ENCODE peak calls at places on chromosomes 4 and X, in seven cellular contexts. One of them, this sample, is unnamed.

GRCh38 chr4:122783301-122784215 is 43.1 kb upstream of the FGF2 start:
- DNase-seq in K562: no peak
- DNase-seq in IMR-90: peak
- DNase-seq in GM12878: no peak
- DNase-seq in HCT116: peak
- DNase-seq in H1: peak
- DNase-seq in HepG2: peak
- DNase-seq in this sample: peak

GRCh38 chrX:11437642-11438379 is 144.6 kb downstream of the AMELX start:
- DNase-seq in GM12878: no peak
- DNase-seq in HCT116: no peak
- DNase-seq in K562: peak
- DNase-seq in H1: no peak
- DNase-seq in IMR-90: peak
- DNase-seq in HepG2: peak
- DNase-seq in this sample: no peak

GRCh38 chr4:184684491-184685189 is 35.1 kb downstream of the PRIMPOL start:
- DNase-seq in HCT116: no peak
- DNase-seq in H1: no peak
- DNase-seq in HepG2: no peak
- DNase-seq in IMR-90: peak
- DNase-seq in GM12878: no peak
- DNase-seq in K562: peak
- DNase-seq in this sample: no peak

GRCh38 chr4:7324651-7325121 is 110.0 kb downstream of the PSAPL1 start:
- DNase-seq in IMR-90: no peak
- DNase-seq in HCT116: no peak
- DNase-seq in GM12878: no peak
- DNase-seq in H1: no peak
- DNase-seq in HepG2: no peak
- DNase-seq in K562: no peak
- DNase-seq in this sample: no peak

GRCh38 chrX:155434906-155435743 is 23.3 kb downstream of the F8A3 start:
- DNase-seq in K562: peak
- DNase-seq in HepG2: no peak
- DNase-seq in HCT116: no peak
- DNase-seq in IMR-90: no peak
- DNase-seq in GM12878: no peak
- DNase-seq in H1: no peak
- DNase-seq in this sample: no peak

GRCh38 chr4:23654791-23655190 is 235.1 kb downstream of the PPARGC1A start:
- DNase-seq in H1: no peak
- DNase-seq in K562: no peak
- DNase-seq in IMR-90: no peak
- DNase-seq in HepG2: no peak
- DNase-seq in GM12878: no peak
- DNase-seq in HCT116: no peak
- DNase-seq in this sample: no peak

GRCh38 chr4:45079616-45080015 is 353.3 kb upstream of the GNPDA2 start:
- DNase-seq in HepG2: no peak
- DNase-seq in K562: no peak
- DNase-seq in H1: no peak
- DNase-seq in GM12878: no peak
- DNase-seq in IMR-90: no peak
- DNase-seq in HCT116: no peak
- DNase-seq in this sample: no peak

GRCh38 chr4:28073860-28074555 is 1213.4 kb downstream of the STIM2 start:
- DNase-seq in IMR-90: no peak
- DNase-seq in GM12878: no peak
- DNase-seq in HepG2: peak
- DNase-seq in K562: no peak
- DNase-seq in HCT116: peak
- DNase-seq in H1: peak
- DNase-seq in this sample: peak

GRCh38 chr4:153465922-153466636 is at the start of gene TMEM131L:
- DNase-seq in IMR-90: peak
- DNase-seq in HCT116: peak
- DNase-seq in HepG2: peak
- DNase-seq in GM12878: no peak
- DNase-seq in H1: peak
- DNase-seq in K562: peak
- DNase-seq in this sample: peak

GRCh38 chr4:152348670-152349069 is 187.2 kb downstream of the FBXW7 start:
- DNase-seq in HepG2: no peak
- DNase-seq in HCT116: no peak
- DNase-seq in H1: no peak
- DNase-seq in IMR-90: no peak
- DNase-seq in K562: no peak
- DNase-seq in GM12878: no peak
- DNase-seq in this sample: no peak

GRCh38 chr4:99383833-99384392 is 31.4 kb upstream of the ADH1C start:
- DNase-seq in K562: no peak
- DNase-seq in IMR-90: peak
- DNase-seq in GM12878: no peak
- DNase-seq in H1: no peak
- DNase-seq in HCT116: no peak
- DNase-seq in HepG2: no peak
- DNase-seq in this sample: no peak

GRCh38 chr4:153645183-153645582 is 38.9 kb upstream of the TLR2 start:
- DNase-seq in IMR-90: no peak
- DNase-seq in HepG2: no peak
- DNase-seq in H1: no peak
- DNase-seq in HCT116: no peak
- DNase-seq in GM12878: no peak
- DNase-seq in K562: peak
- DNase-seq in this sample: no peak

GRCh38 chrX:45710081-45710801 is 509.6 kb upstream of the DIPK2B start:
- DNase-seq in HCT116: peak
- DNase-seq in GM12878: peak
- DNase-seq in HepG2: no peak
- DNase-seq in IMR-90: peak
- DNase-seq in K562: no peak
- DNase-seq in H1: no peak
- DNase-seq in this sample: peak

GRCh38 chrX:39874202-39874816 is 223.4 kb downstream of the BCOR start:
- DNase-seq in GM12878: peak
- DNase-seq in HCT116: no peak
- DNase-seq in K562: no peak
- DNase-seq in IMR-90: peak
- DNase-seq in H1: no peak
- DNase-seq in HepG2: no peak
- DNase-seq in this sample: no peak

GRCh38 chrX:115560978-115561604 is at the start of gene PLS3:
- DNase-seq in H1: peak
- DNase-seq in HCT116: peak
- DNase-seq in K562: no peak
- DNase-seq in GM12878: no peak
- DNase-seq in IMR-90: peak
- DNase-seq in HepG2: peak
- DNase-seq in this sample: peak

DNA sequence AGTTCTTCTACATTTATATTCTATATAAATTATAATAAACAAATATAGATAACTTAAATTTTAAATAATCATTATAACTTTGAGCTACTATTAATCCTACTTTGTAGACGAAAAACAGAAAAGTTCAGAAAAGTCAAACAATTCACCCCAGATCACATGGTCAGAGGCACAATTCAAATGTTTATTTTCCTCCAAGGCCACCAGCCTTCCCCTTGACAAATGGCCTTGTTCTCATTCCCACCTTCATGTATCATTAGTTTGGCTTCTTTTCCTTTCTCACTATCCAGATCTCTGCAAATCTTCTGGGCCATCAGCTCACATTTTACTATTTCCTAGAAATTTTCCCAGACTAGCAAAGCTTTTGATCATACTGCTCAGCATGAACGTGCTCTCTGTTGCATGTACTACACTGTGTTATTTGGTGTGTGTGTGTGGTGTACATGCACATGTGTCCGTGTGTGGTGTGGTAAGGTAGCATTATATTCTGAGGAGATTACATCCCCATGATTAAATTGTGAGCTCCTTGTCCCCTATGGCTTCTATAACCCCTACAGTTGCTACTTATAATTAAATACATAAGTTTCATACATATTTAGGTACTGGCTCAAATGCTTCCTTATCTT is 61.5 kb downstream of the ADGRA3 start:
- DNase-seq in HepG2: peak
- DNase-seq in GM12878: no peak
- DNase-seq in H1: no peak
- DNase-seq in HCT116: no peak
- DNase-seq in K562: no peak
- DNase-seq in IMR-90: no peak
- DNase-seq in this sample: no peak
- TF ChIP-seq CEBPB in HepG2: no peak
- TF ChIP-seq CEBPB in GM12878: no peak
- TF ChIP-seq CEBPB in H1: no peak
- TF ChIP-seq CEBPB in HCT116: no peak
- TF ChIP-seq CEBPB in K562: no peak
- TF ChIP-seq CEBPB in IMR-90: no peak
- TF ChIP-seq CEBPB in this sample: no peak

DNA sequence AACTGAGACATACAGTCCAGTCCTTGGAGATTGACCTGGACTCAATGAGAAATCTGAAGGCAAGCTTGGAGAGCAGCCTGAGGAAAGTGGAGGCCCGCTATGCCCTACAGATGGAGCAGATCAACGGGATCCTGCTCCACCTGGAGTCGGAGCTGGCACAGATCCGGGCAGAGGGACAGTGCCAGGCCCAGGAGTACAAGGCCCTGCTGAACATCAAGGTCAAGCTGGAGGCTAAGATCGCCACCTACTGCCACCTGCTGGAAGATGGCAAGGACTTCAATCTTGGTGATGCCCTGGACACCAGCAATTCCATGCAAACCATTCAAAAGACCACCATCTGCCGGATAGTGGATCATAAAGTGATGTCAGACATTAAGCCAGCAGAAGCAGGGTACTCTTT is 20.4 kb upstream of the FRMPD3 start:
- DNase-seq in HCT116: no peak
- DNase-seq in IMR-90: peak
- DNase-seq in GM12878: no peak
- DNase-seq in H1: peak
- DNase-seq in K562: peak
- DNase-seq in HepG2: peak
- DNase-seq in this sample: peak
- TF ChIP-seq CEBPB in HCT116: no peak
- TF ChIP-seq CEBPB in IMR-90: no peak
- TF ChIP-seq CEBPB in GM12878: no peak
- TF ChIP-seq CEBPB in H1: no peak
- TF ChIP-seq CEBPB in K562: no peak
- TF ChIP-seq CEBPB in HepG2: no peak
- TF ChIP-seq CEBPB in this sample: no peak

GRCh38 chr4:102525099-102525498 is 23.9 kb downstream of the NFKB1 start:
- DNase-seq in HCT116: no peak
- DNase-seq in GM12878: no peak
- DNase-seq in HepG2: no peak
- DNase-seq in IMR-90: peak
- DNase-seq in K562: no peak
- DNase-seq in H1: no peak
- DNase-seq in this sample: no peak
- TF ChIP-seq CEBPB in HCT116: no peak
- TF ChIP-seq CEBPB in GM12878: no peak
- TF ChIP-seq CEBPB in HepG2: no peak
- TF ChIP-seq CEBPB in IMR-90: peak
- TF ChIP-seq CEBPB in K562: peak
- TF ChIP-seq CEBPB in H1: no peak
- TF ChIP-seq CEBPB in this sample: no peak

GRCh38 chrX:13897571-13897970 is 80.7 kb upstream of the GPM6B start:
- DNase-seq in H1: no peak
- DNase-seq in IMR-90: no peak
- DNase-seq in K562: no peak
- DNase-seq in HCT116: no peak
- DNase-seq in GM12878: no peak
- DNase-seq in HepG2: no peak
- DNase-seq in this sample: no peak

GRCh38 chrX:13899607-13900006 is 82.7 kb upstream of the GPM6B start:
- DNase-seq in HepG2: no peak
- DNase-seq in K562: no peak
- DNase-seq in GM12878: no peak
- DNase-seq in IMR-90: peak
- DNase-seq in HCT116: no peak
- DNase-seq in H1: no peak
- DNase-seq in this sample: peak

GRCh38 chrX:13900351-13900750 is 83.5 kb upstream of the GPM6B start:
- DNase-seq in HepG2: no peak
- DNase-seq in IMR-90: no peak
- DNase-seq in H1: no peak
- DNase-seq in HCT116: no peak
- DNase-seq in K562: no peak
- DNase-seq in GM12878: no peak
- DNase-seq in this sample: no peak

GRCh38 chrX:13898084-13898483 is 81.2 kb upstream of the GPM6B start:
- DNase-seq in HCT116: no peak
- DNase-seq in K562: peak
- DNase-seq in HepG2: no peak
- DNase-seq in H1: no peak
- DNase-seq in GM12878: peak
- DNase-seq in IMR-90: peak
- DNase-seq in this sample: no peak

GRCh38 chrX:13898603-13899002 is 81.7 kb upstream of the GPM6B start:
- DNase-seq in HCT116: no peak
- DNase-seq in GM12878: no peak
- DNase-seq in K562: no peak
- DNase-seq in IMR-90: peak
- DNase-seq in HepG2: no peak
- DNase-seq in H1: no peak
- DNase-seq in this sample: no peak
- TF ChIP-seq CEBPB in HCT116: no peak
- TF ChIP-seq CEBPB in GM12878: no peak
- TF ChIP-seq CEBPB in K562: no peak
- TF ChIP-seq CEBPB in IMR-90: no peak
- TF ChIP-seq CEBPB in HepG2: no peak
- TF ChIP-seq CEBPB in H1: no peak
- TF ChIP-seq CEBPB in this sample: no peak

GRCh38 chr4:80587861-80588385 is 252.4 kb downstream of the CFAP299 start:
- DNase-seq in H1: no peak
- DNase-seq in HepG2: no peak
- DNase-seq in K562: no peak
- DNase-seq in IMR-90: no peak
- DNase-seq in GM12878: no peak
- DNase-seq in HCT116: no peak
- DNase-seq in this sample: no peak
- TF ChIP-seq CEBPB in H1: no peak
- TF ChIP-seq CEBPB in HepG2: no peak
- TF ChIP-seq CEBPB in K562: no peak
- TF ChIP-seq CEBPB in IMR-90: no peak
- TF ChIP-seq CEBPB in GM12878: no peak
- TF ChIP-seq CEBPB in HCT116: no peak
- TF ChIP-seq CEBPB in this sample: no peak

GRCh38 chrX:109638158-109638557 is 13.2 kb upstream of the KCNE5 start:
- DNase-seq in HepG2: no peak
- DNase-seq in K562: no peak
- DNase-seq in H1: no peak
- DNase-seq in IMR-90: no peak
- DNase-seq in HCT116: no peak
- DNase-seq in GM12878: no peak
- DNase-seq in this sample: no peak
- TF ChIP-seq CEBPB in HepG2: no peak
- TF ChIP-seq CEBPB in K562: no peak
- TF ChIP-seq CEBPB in H1: no peak
- TF ChIP-seq CEBPB in IMR-90: no peak
- TF ChIP-seq CEBPB in HCT116: no peak
- TF ChIP-seq CEBPB in GM12878: no peak
- TF ChIP-seq CEBPB in this sample: no peak

GRCh38 chrX:150085881-150086280 is 147.6 kb upstream of the EOLA2 start:
- DNase-seq in K562: no peak
- DNase-seq in GM12878: no peak
- DNase-seq in IMR-90: peak
- DNase-seq in HCT116: no peak
- DNase-seq in H1: no peak
- DNase-seq in HepG2: no peak
- DNase-seq in this sample: no peak
- TF ChIP-seq CEBPB in K562: no peak
- TF ChIP-seq CEBPB in GM12878: no peak
- TF ChIP-seq CEBPB in IMR-90: no peak
- TF ChIP-seq CEBPB in HCT116: no peak
- TF ChIP-seq CEBPB in H1: no peak
- TF ChIP-seq CEBPB in HepG2: no peak
- TF ChIP-seq CEBPB in this sample: no peak